ENCODE peak calls at places on chromosome 1, in seven cellular contexts. W is fibroblast of mammary gland, A is ovary, I is MM.1S, L is body of pancreas, C is fibroblast of villous mesenchyme, J is astrocyte of the spinal cord. U is an unnamed sample.

GRCh38 chr1:172845371-172845770 is 186.5 kb downstream of the FASLG start:
- DNase-seq in C (peak), J (no peak), L (no peak), A (no peak), I (peak), W (peak), U (peak)

GRCh38 chr1:177309884-177310283 is 139.1 kb downstream of the BRINP2 start:
- DNase-seq in C (no peak), L (no peak), W (peak), A (no peak), I (no peak), J (no peak), U (no peak)

GRCh38 chr1:65514083-65514482 is 93.6 kb downstream of the LEPR start:
- DNase-seq in C (no peak), A (no peak), I (no peak), W (peak), L (no peak), J (no peak), U (peak)

GRCh38 chr1:76095800-76096199 is 21.3 kb downstream of the ST6GALNAC3 start:
- DNase-seq in C (no peak), L (no peak), A (no peak), I (no peak), W (no peak), J (no peak), U (no peak)

GRCh38 chr1:15730423-15730822 is 5.6 kb upstream of the SLC25A34 start:
- DNase-seq in W (no peak), I (no peak), A (no peak), J (no peak), L (no peak), C (no peak), U (no peak)

GRCh38 chr1:98870959-98871903 is 133.4 kb downstream of the PLPPR5 start:
- DNase-seq in C (no peak), A (no peak), J (peak), I (peak), L (no peak), W (peak), U (no peak)

GRCh38 chr1:88943221-88943620 is 49.2 kb downstream of the KYAT3 start:
- DNase-seq in C (no peak), W (peak), I (no peak), J (peak), L (no peak), A (no peak), U (peak)

GRCh38 chr1:121519042-121519755 is 334.4 kb downstream of the SRGAP2C start:
- DNase-seq in L (peak), C (no peak), I (peak), J (peak), W (no peak), A (no peak), U (peak)

GRCh38 chr1:22861764-22862440 is 110.8 kb downstream of the LACTBL1 start:
- DNase-seq in C (peak), I (no peak), J (peak), L (peak), A (peak), W (peak), U (peak)

DNA sequence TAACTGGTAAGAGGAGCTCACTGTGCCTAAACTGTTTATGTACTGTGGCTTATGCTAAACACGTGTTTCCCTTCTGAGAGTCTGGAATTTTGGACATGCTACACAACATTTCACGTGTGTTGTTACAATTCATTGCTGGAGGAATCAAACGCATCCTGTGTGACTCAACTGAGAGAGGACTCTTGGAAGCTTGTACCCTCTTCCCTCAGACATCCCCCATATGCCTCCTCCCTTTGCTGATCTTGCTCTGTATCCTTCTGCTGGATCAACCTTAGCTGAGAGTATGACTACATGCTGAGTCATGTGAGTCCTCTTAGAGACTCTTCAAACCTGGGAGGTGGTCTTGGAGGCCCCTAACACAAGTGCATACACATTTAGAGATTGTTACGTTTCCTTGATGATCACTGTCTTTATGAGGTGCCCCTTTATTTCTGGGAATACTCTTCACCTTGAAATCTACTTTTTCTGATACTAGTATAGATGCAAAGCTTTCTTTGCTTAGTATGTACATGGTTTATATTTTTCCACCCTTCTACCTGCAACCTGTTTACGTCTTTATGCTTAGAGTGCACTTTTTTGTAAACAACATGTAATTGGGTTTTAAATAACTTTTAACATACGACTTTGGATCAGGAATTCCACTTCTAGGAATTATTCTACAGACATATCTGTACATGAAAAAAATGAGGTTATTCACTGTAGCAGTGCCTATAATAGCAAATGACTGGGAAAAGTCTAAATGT is 8.7 kb downstream of the NPHP4 start:
- DNase-seq in I (no peak), C (peak), L (no peak), A (no peak), W (peak), J (peak), U (peak)
- TF ChIP-seq CTCF in I (no peak), C (no peak), L (no peak), A (no peak), W (no peak), J (no peak), U (no peak)

DNA sequence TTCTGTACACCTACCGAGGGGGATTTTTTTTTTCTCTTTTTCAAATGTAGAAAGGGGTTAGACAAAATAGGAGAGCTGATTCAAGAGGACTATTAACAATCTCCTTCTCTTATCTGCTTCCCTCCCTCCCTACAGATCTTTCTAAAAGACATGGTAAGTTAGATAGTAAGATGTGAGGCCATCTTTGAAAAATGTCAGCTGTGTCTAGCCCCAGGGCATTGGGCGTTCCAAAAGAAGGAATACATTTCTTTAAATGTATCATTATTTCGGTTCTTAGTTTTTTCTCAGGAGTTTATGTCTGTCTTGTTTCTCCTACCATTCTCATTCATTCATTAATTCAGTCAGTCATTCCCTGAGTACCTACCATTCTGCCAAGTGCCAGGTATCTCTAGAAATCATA is 27.2 kb downstream of the BCL9 start:
- DNase-seq in J (no peak), I (no peak), C (no peak), L (no peak), W (no peak), A (no peak), U (no peak)
- H3K4me3 ChIP-seq in J (no peak), I (no peak), C (no peak), L (no peak), W (no peak), A (no peak), U (no peak)

GRCh38 chr1:201184734-201185453 is 5.7 kb upstream of the IGFN1 start:
- DNase-seq in C (peak), I (peak), L (peak), A (no peak), J (peak), W (peak), U (peak)
- TF ChIP-seq CTCF in C (peak), I (peak), L (peak), A (no peak), J (peak), W (peak), U (peak)

GRCh38 chr1:32335951-32336867 is at the start of gene MARCKSL1:
- DNase-seq in L (peak), J (peak), W (peak), C (peak), A (peak), I (peak), U (peak)

GRCh38 chr1:32333251-32333963 is 2.6 kb downstream of the MARCKSL1 start:
- DNase-seq in L (no peak), I (peak), A (no peak), W (no peak), C (no peak), J (no peak), U (no peak)

GRCh38 chr1:32334864-32335618 is 992 bp downstream of the MARCKSL1 start:
- DNase-seq in C (peak), J (no peak), I (peak), L (peak), W (no peak), A (peak), U (no peak)

GRCh38 chr1:32335619-32335950 is 448 bp downstream of the MARCKSL1 start:
- DNase-seq in C (no peak), I (no peak), L (no peak), A (no peak), W (no peak), J (no peak), U (no peak)

GRCh38 chr1:32334274-32334861 is 1.7 kb downstream of the MARCKSL1 start:
- DNase-seq in I (no peak), J (no peak), L (no peak), C (no peak), W (no peak), A (peak), U (no peak)
- H3K4me3 ChIP-seq in I (peak), J (peak), L (no peak), C (peak), W (peak), A (peak), U (peak)

GRCh38 chr1:85605519-85606413 is 25.2 kb downstream of the CCN1 start:
- DNase-seq in J (no peak), W (no peak), I (no peak), C (no peak), L (peak), A (no peak), U (no peak)
- TF ChIP-seq CTCF in J (peak), W (no peak), I (no peak), C (no peak), L (no peak), A (no peak), U (no peak)

GRCh38 chr1:165841582-165842362 is 14.4 kb downstream of the UCK2 start:
- DNase-seq in A (no peak), W (peak), J (peak), C (peak), I (no peak), L (no peak), U (peak)
- H3K4me3 ChIP-seq in A (no peak), W (no peak), J (no peak), C (no peak), I (no peak), L (no peak), U (no peak)

GRCh38 chr1:30684881-30685795 is 38.2 kb downstream of the MATN1 start:
- DNase-seq in J (no peak), I (no peak), L (peak), A (no peak), C (no peak), W (no peak), U (no peak)
- TF ChIP-seq CTCF in J (no peak), I (no peak), L (no peak), A (no peak), C (no peak), W (no peak), U (no peak)

GRCh38 chr1:100076744-100077143 is 56.0 kb downstream of the SASS6 start:
- DNase-seq in I (no peak), C (no peak), W (no peak), A (no peak), L (no peak), J (no peak), U (no peak)
- H3K4me3 ChIP-seq in I (no peak), C (no peak), W (no peak), A (no peak), L (no peak), J (no peak), U (no peak)

U was measured in cardiac fibroblast.